ENCODE peak calls at places on chromosomes 5 and 9, in seven cellular contexts. S is AG08395; J is fibroblast of the conjunctiva; I is stimulated activated CD4-positive, alpha-beta T cell treated with anti-CD3 and anti-CD28 coated beads, TNF-alpha, amount 100 ng/mL, for 1 hour; P is cerebellum; R is GM19239; G is aorta. N is an unnamed sample.

GRCh38 chr9:98798254-98798653 is 1.9 kb upstream of the ANKS6 start:
- DNase-seq in S (no peak), J (no peak), I (no peak), P (no peak), R (no peak), G (no peak), N (no peak)

GRCh38 chr9:69584746-69585145 is 87.4 kb downstream of the APBA1 start:
- DNase-seq in S (peak; percentile 41), J (no peak), I (no peak), P (no peak), R (no peak), G (no peak), N (no peak)

GRCh38 chr9:118736406-118736805 is 632.8 kb downstream of the BRINP1 start:
- DNase-seq in S (no peak), J (no peak), I (no peak), P (no peak), R (no peak), G (no peak), N (no peak)

GRCh38 chr5:131270809-131271208 is 7.0 kb downstream of the CDC42SE2 start:
- DNase-seq in S (peak; percentile 35), J (no peak), I (no peak), P (no peak), R (no peak), G (no peak), N (no peak)

GRCh38 chr9:87502446-87503232 is 5.0 kb downstream of the DAPK1 start:
- DNase-seq in S (no peak), J (no peak), I (no peak), P (no peak), R (no peak), G (no peak), N (no peak)

GRCh38 chr5:15932066-15932465 is 247.5 kb downstream of the MARCHF11 start:
- DNase-seq in S (no peak), J (no peak), I (no peak), P (no peak), R (no peak), G (no peak), N (no peak)

GRCh38 chr5:151469992-151470391 is 22.6 kb downstream of the SLC36A1 start:
- DNase-seq in S (no peak), J (no peak), I (no peak), P (no peak), R (no peak), G (no peak), N (no peak)

GRCh38 chr9:136759001-136759400 is 958 bp upstream of the LCN8 start:
- DNase-seq in S (no peak), J (no peak), I (no peak), P (no peak), R (no peak), G (peak; percentile 42), N (no peak)

GRCh38 chr5:5494489-5495402 is 72.3 kb downstream of the ICE1 start:
- DNase-seq in S (peak; percentile 67), J (peak; percentile 36), I (peak; percentile 62), P (peak; percentile 93), R (peak; percentile 54), G (peak; percentile 90), N (peak; percentile 66)

GRCh38 chr5:146013761-146014160 is 77.4 kb downstream of the SH3RF2 start:
- DNase-seq in S (no peak), J (no peak), I (no peak), P (no peak), R (no peak), G (no peak), N (no peak)

GRCh38 chr5:161094411-161094810 is 242.4 kb upstream of the ATP10B start:
- DNase-seq in S (peak; percentile 62), J (no peak), I (no peak), P (no peak), R (no peak), G (no peak), N (no peak)

GRCh38 chr5:132826424-132827082 is 3.9 kb downstream of the SHROOM1 start:
- DNase-seq in S (no peak), J (no peak), I (no peak), P (no peak), R (no peak), G (no peak), N (no peak)

GRCh38 chr9:128555180-128555721 is 2.9 kb downstream of the SPTAN1 start:
- DNase-seq in S (no peak), J (no peak), I (no peak), P (peak; percentile 42), R (no peak), G (no peak), N (no peak)

GRCh38 chr5:3023678-3024077 is 272.2 kb upstream of the IRX2 start:
- DNase-seq in S (no peak), J (no peak), I (no peak), P (no peak), R (no peak), G (no peak), N (no peak)

GRCh38 chr5:20572560-20572959 is 584.6 kb upstream of the CDH18 start:
- DNase-seq in S (no peak), J (peak; percentile 64), I (no peak), P (peak; percentile 43), R (no peak), G (no peak), N (no peak)

GRCh38 chr5:172644711-172645110 is 3.6 kb downstream of the NEURL1B start:
- DNase-seq in S (no peak), J (no peak), I (no peak), P (no peak), R (no peak), G (peak; percentile 33), N (no peak)

GRCh38 chr9:13088734-13089427 is 190.6 kb downstream of the MPDZ start:
- DNase-seq in S (peak; percentile 71), J (peak; percentile 57), I (no peak), P (peak; percentile 45), R (peak; percentile 9), G (no peak), N (no peak)

GRCh38 chr9:92467041-92467440 is 15.3 kb downstream of the ASPN start:
- DNase-seq in S (no peak), J (no peak), I (no peak), P (no peak), R (no peak), G (no peak), N (no peak)

GRCh38 chr9:94757158-94757557 is 30.7 kb downstream of the AOPEP start:
- DNase-seq in S (peak; percentile 72), J (no peak), I (no peak), P (no peak), R (no peak), G (no peak), N (no peak)

GRCh38 chr9:91354846-91355245 is 6.9 kb downstream of the AUH start:
- DNase-seq in S (no peak), J (peak; percentile 38), I (no peak), P (no peak), R (no peak), G (no peak), N (no peak)

GRCh38 chr9:70117835-70118319 is 74.2 kb downstream of the MAMDC2 start:
- DNase-seq in S (peak; percentile 17), J (no peak), I (no peak), P (no peak), R (no peak), G (no peak), N (no peak)

GRCh38 chr5:107476783-107477182 is 194.0 kb downstream of the EFNA5 start:
- DNase-seq in S (no peak), J (no peak), I (no peak), P (no peak), R (peak; percentile 27), G (no peak), N (peak; percentile 67)

GRCh38 chr9:114792396-114792795 is 13.4 kb downstream of the TNFSF15 start:
- DNase-seq in S (no peak), J (no peak), I (no peak), P (no peak), R (no peak), G (no peak), N (no peak)

GRCh38 chr5:137461636-137462596 is 37.2 kb downstream of the SPOCK1 start:
- DNase-seq in S (no peak), J (no peak), I (no peak), P (no peak), R (no peak), G (no peak), N (no peak)

GRCh38 chr5:56029457-56029856 is 34.7 kb upstream of the IL6ST start:
- DNase-seq in S (no peak), J (no peak), I (no peak), P (no peak), R (no peak), G (no peak), N (no peak)

GRCh38 chr5:147427784-147428401 is 82.0 kb downstream of the DPYSL3 start:
- DNase-seq in S (peak; percentile 22), J (peak; percentile 30), I (no peak), P (no peak), R (no peak), G (no peak), N (no peak)